ENCODE peak calls at places on chromosomes 2 and 18, in six cellular contexts. X is HL-60, R is gastrocnemius medialis, S is adrenal gland, J is SK-N-MC, W is cardiac muscle cell. Q is an unnamed sample.

GRCh38 chr18:11259421-11259820 is 110.1 kb upstream of the PIEZO2 start:
- DNase-seq in X (no peak), W (peak; percentile 20), R (peak; percentile 62), S (peak; percentile 69), J (no peak), Q (no peak)

GRCh38 chr2:230319211-230319862 is 7.7 kb upstream of the SP140L start:
- DNase-seq in R (no peak), S (no peak), X (no peak), J (no peak), W (no peak), Q (no peak)

GRCh38 chr2:75481041-75481836 is 79.5 kb downstream of the EVA1A start:
- DNase-seq in J (no peak), R (no peak), X (no peak), S (no peak), W (peak; percentile 62), Q (no peak)

GRCh38 chr18:9612989-9613388 is 1.4 kb downstream of the PPP4R1 start:
- DNase-seq in J (no peak), R (no peak), X (no peak), S (no peak), W (no peak), Q (no peak)

GRCh38 chr18:63162271-63163014 is 157.1 kb downstream of the BCL2 start:
- DNase-seq in X (no peak), S (no peak), W (peak; percentile 76), J (no peak), R (no peak), Q (no peak)

GRCh38 chr2:99488587-99488998 is 1.2 kb downstream of the REV1 start:
- DNase-seq in S (no peak), W (peak; percentile 39), X (no peak), R (no peak), J (no peak), Q (no peak)

GRCh38 chr18:48842259-48843061 is 108.3 kb downstream of the SMAD7 start:
- DNase-seq in W (peak; percentile 73), R (no peak), S (peak; percentile 75), X (no peak), J (no peak), Q (no peak)

GRCh38 chr18:54590945-54591344 is at the start of gene DYNAP:
- DNase-seq in X (no peak), S (no peak), J (no peak), R (no peak), W (no peak), Q (no peak)

GRCh38 chr18:29378739-29379138 is 1201.8 kb upstream of the CDH2 start:
- DNase-seq in W (no peak), R (no peak), J (no peak), S (no peak), X (no peak), Q (no peak)

GRCh38 chr2:168518555-168519066 is 62.5 kb downstream of the CERS6 start:
- DNase-seq in S (no peak), R (no peak), W (peak; percentile 49), X (no peak), J (no peak), Q (no peak)

GRCh38 chr2:80302001-80302464 is 2.5 kb downstream of the LRRTM1 start:
- DNase-seq in J (no peak), W (no peak), X (no peak), R (no peak), S (no peak), Q (no peak)

GRCh38 chr2:97663626-97663961 is 250 bp downstream of the ACTR1B start:
- DNase-seq in J (no peak), X (no peak), S (no peak), W (no peak), R (no peak), Q (no peak)

GRCh38 chr2:142014536-142014935 is 116.3 kb downstream of the LRP1B start:
- DNase-seq in X (no peak), R (no peak), S (no peak), J (no peak), W (no peak), Q (no peak)

GRCh38 chr2:28398101-28398834 is 5.6 kb downstream of the FOSL2 start:
- DNase-seq in R (peak; percentile 79), J (no peak), W (peak; percentile 77), X (no peak), S (peak; percentile 78), Q (peak; percentile 63)

GRCh38 chr2:45826889-45827635 is 175.6 kb downstream of the PRKCE start:
- DNase-seq in R (peak; percentile 88), J (no peak), W (peak; percentile 75), S (peak; percentile 73), X (no peak), Q (no peak)

GRCh38 chr2:118417417-118418125 is 329.3 kb downstream of the INSIG2 start:
- DNase-seq in W (no peak), X (no peak), R (no peak), J (no peak), S (no peak), Q (no peak)

GRCh38 chr2:46135936-46136335 is 161.3 kb upstream of the EPAS1 start:
- DNase-seq in J (no peak), X (no peak), W (peak; percentile 92), S (no peak), R (no peak), Q (no peak)

GRCh38 chr2:28419003-28419704 is 26.5 kb downstream of the FOSL2 start:
- DNase-seq in S (no peak), X (no peak), R (no peak), W (no peak), J (no peak), Q (peak; percentile 51)

GRCh38 chr18:28002841-28003240 is 174.1 kb downstream of the CDH2 start:
- DNase-seq in W (no peak), X (no peak), J (no peak), R (no peak), S (no peak), Q (no peak)

DNA sequence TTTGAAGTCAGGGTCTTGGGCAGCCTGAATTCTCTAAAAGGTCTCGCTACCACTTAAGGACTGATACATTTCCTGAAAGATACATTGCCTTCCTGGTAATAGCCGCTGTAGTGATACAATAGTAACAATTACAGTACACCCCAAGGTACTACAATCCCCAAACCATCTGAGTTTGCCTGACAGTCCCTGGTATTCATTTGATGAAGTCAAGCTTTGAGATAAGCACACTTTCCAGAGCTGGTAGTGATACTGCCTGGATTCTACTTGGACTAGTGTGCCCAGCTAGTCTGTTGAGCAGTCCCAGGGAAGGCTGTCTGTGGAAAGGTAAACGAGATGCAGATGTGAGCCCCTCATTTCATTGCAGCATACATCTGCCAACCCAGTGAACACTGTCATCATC is 24.4 kb upstream of the ITGB6 start:
- DNase-seq in S (no peak), X (no peak), R (no peak), W (no peak), J (no peak), Q (no peak)
- H3K27ac ChIP-seq in S (no peak overlapping the region), X (no peak overlapping the region), R (peak overlapping the region; percentile 93), W (no peak overlapping the region), J (no peak overlapping the region), Q (no peak overlapping the region)

GRCh38 chr2:23480991-23481797 is 96.2 kb downstream of the KLHL29 start:
- DNase-seq in W (peak; percentile 83), X (no peak), S (no peak), J (no peak), R (no peak), Q (no peak)

GRCh38 chr2:23484163-23484740 is 99.3 kb downstream of the KLHL29 start:
- DNase-seq in W (no peak), X (no peak), S (no peak), J (no peak), R (no peak), Q (no peak)

GRCh38 chr2:23482607-23483006 is 97.6 kb downstream of the KLHL29 start:
- DNase-seq in S (no peak), X (no peak), J (no peak), W (no peak), R (no peak), Q (no peak)

GRCh38 chr2:23484767-23485166 is 99.8 kb downstream of the KLHL29 start:
- DNase-seq in W (no peak), J (no peak), X (no peak), S (no peak), R (no peak), Q (no peak)

DNA sequence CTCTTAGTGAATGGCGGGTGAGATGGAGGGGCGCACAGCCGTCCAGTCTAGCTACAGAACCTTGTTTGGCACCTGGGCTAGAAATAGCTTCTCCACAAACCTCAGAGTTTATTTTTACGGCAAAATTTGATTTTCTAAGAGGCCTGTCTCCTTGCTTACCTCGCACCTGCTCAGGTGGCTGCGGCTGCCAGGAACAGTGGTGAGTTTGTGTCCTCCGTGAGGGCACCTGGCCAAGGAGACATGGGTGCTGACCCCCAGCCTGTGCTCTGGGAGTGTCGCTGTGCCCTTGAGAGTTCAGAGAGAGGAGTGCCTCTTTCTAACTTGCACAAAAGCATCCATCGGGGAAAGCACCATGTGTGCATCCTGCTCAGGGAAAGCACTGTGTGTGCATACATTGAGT is 97.2 kb downstream of the KLHL29 start:
- DNase-seq in S (no peak), R (no peak), X (no peak), J (no peak), W (no peak), Q (no peak)
- H3K27ac ChIP-seq in S (no peak overlapping the region), R (no peak overlapping the region), X (no peak overlapping the region), J (no peak overlapping the region), W (no peak overlapping the region), Q (no peak overlapping the region)

DNA sequence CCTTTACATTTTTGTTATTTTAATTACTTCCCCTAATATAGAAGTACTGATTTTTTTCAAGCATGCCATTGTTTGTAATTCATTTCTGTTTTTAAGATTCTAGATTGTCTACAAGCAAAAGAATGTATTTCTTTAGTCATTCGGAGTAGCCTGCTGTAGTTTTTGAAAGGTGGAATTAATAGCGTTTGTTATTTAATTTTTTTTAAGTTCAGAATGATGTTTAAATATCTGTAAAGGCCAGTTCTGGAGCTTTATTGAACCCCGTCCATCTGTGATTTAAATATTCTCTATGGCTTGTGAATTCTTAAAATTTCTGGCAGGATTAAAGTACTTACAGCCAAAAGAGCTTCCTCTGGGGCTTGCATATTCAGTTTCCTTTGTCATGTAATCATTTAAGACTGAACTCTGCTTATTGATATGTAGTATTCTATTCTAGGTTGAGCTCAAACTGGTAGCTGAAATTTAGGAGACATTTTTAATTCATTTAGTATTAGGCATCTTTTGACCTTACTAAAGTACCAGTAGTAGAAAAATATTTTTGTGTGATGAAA is 5.2 kb downstream of the TGIF1 start:
- DNase-seq in R (no peak), J (no peak), W (no peak), S (no peak), X (no peak), Q (no peak)
- H3K27ac ChIP-seq in R (peak overlapping the region; percentile 99), J (peak overlapping the region; percentile 97), W (peak overlapping the region; percentile 94), S (peak overlapping the region; percentile 99), X (no peak overlapping the region), Q (peak overlapping the region; percentile 27)

GRCh38 chr2:136828162-136828561 is 62.8 kb downstream of the THSD7B start:
- DNase-seq in J (no peak), R (no peak), X (no peak), W (no peak), S (no peak), Q (no peak)

GRCh38 chr2:136828774-136829173 is 63.4 kb downstream of the THSD7B start:
- DNase-seq in W (no peak), J (no peak), R (no peak), X (no peak), S (no peak), Q (no peak)

GRCh38 chr2:136818839-136819238 is 53.5 kb downstream of the THSD7B start:
- DNase-seq in W (no peak), J (no peak), X (no peak), R (no peak), S (no peak), Q (no peak)

DNA sequence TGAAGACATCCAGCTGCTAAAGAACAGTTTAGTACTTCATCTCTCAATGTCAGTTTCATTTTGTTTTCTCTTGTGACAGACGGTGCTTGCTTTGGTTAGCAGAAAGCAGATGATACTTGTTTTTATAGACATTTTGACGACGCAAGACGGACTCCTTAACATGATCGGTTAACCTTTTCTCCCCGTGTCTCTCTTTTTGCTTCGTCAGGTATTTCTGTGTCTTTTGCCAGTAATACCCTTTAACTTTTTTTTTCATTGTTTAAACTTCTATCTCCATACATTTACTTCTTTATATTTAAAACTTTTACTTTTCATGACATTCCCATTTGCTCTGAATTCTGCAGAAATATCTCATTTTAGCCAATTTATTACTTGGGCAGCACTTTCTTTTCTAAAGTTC is 57.9 kb downstream of the THSD7B start:
- DNase-seq in S (no peak), X (no peak), J (no peak), R (no peak), W (no peak), Q (no peak)
- H3K27ac ChIP-seq in S (no peak overlapping the region), X (no peak overlapping the region), J (no peak overlapping the region), R (no peak overlapping the region), W (no peak overlapping the region), Q (no peak overlapping the region)

Q was measured in tibial artery.